ENCODE peak calls at places on chromosomes 7 and 10, in nine cellular contexts. N, H, R, K, E, W, L, S and G are unnamed samples.

GRCh38 chr7:47449810-47450586 is 131.9 kb downstream of the TNS3 start:
- DNase-seq in N (no peak), H (no peak), R (no peak), K (no peak), E (no peak), W (no peak), L (no peak), S (no peak), G (no peak)

GRCh38 chr10:84565881-84566280 is 237.5 kb downstream of the CCSER2 start:
- DNase-seq in N (no peak), H (no peak), R (no peak), K (no peak), E (no peak), W (no peak), L (no peak), S (no peak), G (no peak)

GRCh38 chr7:132769280-132769679 is 193.0 kb upstream of the PLXNA4 start:
- DNase-seq in N (no peak), H (no peak), R (no peak), K (no peak), E (no peak), W (no peak), L (no peak), S (no peak), G (no peak)

GRCh38 chr7:134333943-134334342 is 17.2 kb upstream of the SLC35B4 start:
- DNase-seq in N (no peak), H (no peak), R (no peak), K (no peak), E (no peak), W (no peak), L (no peak), S (no peak), G (no peak)

GRCh38 chr10:34254596-34254995 is 560.5 kb downstream of the PARD3 start:
- DNase-seq in N (no peak), H (peak), R (no peak), K (peak), E (peak), W (no peak), L (no peak), S (no peak), G (peak)

GRCh38 chr10:86878973-86879781 is 78.2 kb downstream of the MMRN2 start:
- DNase-seq in N (no peak), H (no peak), R (no peak), K (no peak), E (no peak), W (no peak), L (no peak), S (no peak), G (no peak)

GRCh38 chr10:109588259-109588658 is 335.1 kb downstream of the XPNPEP1 start:
- DNase-seq in N (no peak), H (no peak), R (no peak), K (no peak), E (no peak), W (no peak), L (no peak), S (no peak), G (no peak)

GRCh38 chr10:102437515-102437914 is 5.1 kb upstream of the CUEDC2 start:
- DNase-seq in N (no peak), H (no peak), R (no peak), K (no peak), E (no peak), W (no peak), L (no peak), S (no peak), G (no peak)

GRCh38 chr7:1122832-1123501 is 35.1 kb downstream of the GPER1 start:
- DNase-seq in N (no peak), H (no peak), R (no peak), K (no peak), E (no peak), W (no peak), L (no peak), S (peak), G (no peak)

GRCh38 chr7:158827411-158828342 is 1.6 kb downstream of the ESYT2 start:
- DNase-seq in N (peak), H (no peak), R (no peak), K (peak), E (peak), W (no peak), L (no peak), S (no peak), G (no peak)

GRCh38 chr7:55348502-55348901 is 16.6 kb upstream of the LANCL2 start:
- DNase-seq in N (no peak), H (peak), R (no peak), K (no peak), E (peak), W (no peak), L (no peak), S (no peak), G (no peak)

GRCh38 chr7:101589052-101589451 is 40.0 kb downstream of the MYL10 start:
- DNase-seq in N (no peak), H (no peak), R (no peak), K (no peak), E (no peak), W (no peak), L (no peak), S (no peak), G (no peak)

GRCh38 chr10:51733061-51733460 is 33.7 kb upstream of the CSTF2T start:
- DNase-seq in N (no peak), H (no peak), R (no peak), K (no peak), E (no peak), W (no peak), L (no peak), S (no peak), G (no peak)

GRCh38 chr7:144818516-144818915 is 17.3 kb downstream of the TPK1 start:
- DNase-seq in N (peak), H (no peak), R (no peak), K (peak), E (peak), W (no peak), L (peak), S (no peak), G (no peak)

GRCh38 chr7:265998-266850 is 23.7 kb upstream of the FOXL3 start:
- DNase-seq in N (no peak), H (no peak), R (no peak), K (no peak), E (no peak), W (no peak), L (no peak), S (peak), G (peak)

GRCh38 chr10:64210211-64210610 is 689.0 kb downstream of the REEP3 start:
- DNase-seq in N (no peak), H (no peak), R (no peak), K (no peak), E (no peak), W (no peak), L (no peak), S (no peak), G (no peak)

GRCh38 chr10:76082956-76083355 is 651.5 kb downstream of the LRMDA start:
- DNase-seq in N (no peak), H (no peak), R (no peak), K (no peak), E (no peak), W (no peak), L (no peak), S (no peak), G (peak)

GRCh38 chr10:60883187-60883586 is 60.8 kb downstream of the RHOBTB1 start:
- DNase-seq in N (peak), H (peak), R (no peak), K (peak), E (no peak), W (no peak), L (no peak), S (no peak), G (peak)

GRCh38 chr10:36281871-36282331 is 639.8 kb upstream of the FZD8 start:
- DNase-seq in N (no peak), H (no peak), R (no peak), K (no peak), E (peak), W (no peak), L (no peak), S (no peak), G (no peak)

GRCh38 chr7:92260248-92260781 is 14.5 kb downstream of the ANKIB1 start:
- DNase-seq in N (no peak), H (peak), R (no peak), K (no peak), E (peak), W (no peak), L (no peak), S (no peak), G (no peak)

GRCh38 chr7:73308074-73308664 is 457 bp downstream of the NSUN5 start:
- DNase-seq in N (no peak), H (peak), R (no peak), K (no peak), E (no peak), W (no peak), L (no peak), S (no peak), G (peak)

GRCh38 chr7:34015656-34016055 is 110.3 kb downstream of the BMPER start:
- DNase-seq in N (no peak), H (no peak), R (no peak), K (no peak), E (no peak), W (no peak), L (no peak), S (no peak), G (no peak)

GRCh38 chr10:454860-455259 is 234.6 kb downstream of the DIP2C start:
- DNase-seq in N (no peak), H (peak), R (no peak), K (no peak), E (peak), W (no peak), L (no peak), S (peak), G (no peak)

GRCh38 chr7:84372712-84373111 is 178.1 kb upstream of the SEMA3A start:
- DNase-seq in N (no peak), H (no peak), R (no peak), K (no peak), E (no peak), W (no peak), L (no peak), S (no peak), G (no peak)

GRCh38 chr7:142749218-142749993 is at the start of gene PRSS1:
- DNase-seq in N (no peak), H (no peak), R (no peak), K (no peak), E (no peak), W (no peak), L (no peak), S (no peak), G (no peak)

GRCh38 chr10:1170867-1171180 is 114.6 kb downstream of the WDR37 start:
- DNase-seq in N (no peak), H (no peak), R (no peak), K (no peak), E (no peak), W (no peak), L (no peak), S (no peak), G (no peak)

GRCh38 chr10:60434418-60435046 is 44.9 kb upstream of the ANK3 start:
- DNase-seq in N (peak), H (peak), R (no peak), K (peak), E (peak), W (no peak), L (no peak), S (no peak), G (peak)

GRCh38 chr7:1123721-1124120 is 35.8 kb downstream of the GPER1 start:
- DNase-seq in N (no peak), H (no peak), R (no peak), K (no peak), E (no peak), W (no peak), L (no peak), S (peak), G (no peak)

GRCh38 chr10:124003070-124003419 is 90.4 kb downstream of the CHST15 start:
- DNase-seq in N (no peak), H (no peak), R (no peak), K (no peak), E (no peak), W (no peak), L (no peak), S (no peak), G (no peak)

GRCh38 chr10:11782793-11783557 is 40.2 kb upstream of the PROSER2 start:
- DNase-seq in N (peak), H (peak), R (no peak), K (peak), E (peak), W (no peak), L (no peak), S (no peak), G (peak)

GRCh38 chr10:95741807-95742528 is 14.0 kb upstream of the ENTPD1 start:
- DNase-seq in N (peak), H (no peak), R (no peak), K (peak), E (no peak), W (no peak), L (no peak), S (no peak), G (no peak)

GRCh38 chr7:46705416-46706255 is 784.6 kb upstream of the IGFBP3 start:
- DNase-seq in N (no peak), H (no peak), R (no peak), K (no peak), E (no peak), W (no peak), L (no peak), S (no peak), G (no peak)

GRCh38 chr7:121342631-121343030 is 13.8 kb downstream of the WNT16 start:
- DNase-seq in N (no peak), H (no peak), R (no peak), K (no peak), E (no peak), W (no peak), L (no peak), S (no peak), G (no peak)